ENCODE peak calls at places on chromosomes 13 and 19, in ten cellular contexts. One of them, this sample, is unnamed. For H3K27me3, the result is how much of the 10 kb centered on the place peaks cover.

GRCh38 chr19:28472111-28472510 is 740.8 kb downstream of the UQCRFS1 start:
- DNase-seq in SK-N-SH: no peak
- DNase-seq in neuronal stem cell: no peak
- DNase-seq in heart right ventricle: no peak
- DNase-seq in fibroblast of lung: no peak
- DNase-seq in GM23248: peak
- DNase-seq in sigmoid colon: peak
- DNase-seq in K562: no peak
- DNase-seq in psoas muscle: no peak
- DNase-seq in uterus: no peak
- DNase-seq in this sample: no peak

GRCh38 chr19:40523322-40524047 is 53.2 kb upstream of the SHKBP1 start:
- DNase-seq in SK-N-SH: peak
- DNase-seq in neuronal stem cell: peak
- DNase-seq in heart right ventricle: peak
- DNase-seq in fibroblast of lung: peak
- DNase-seq in GM23248: peak
- DNase-seq in sigmoid colon: no peak
- DNase-seq in K562: peak
- DNase-seq in psoas muscle: peak
- DNase-seq in uterus: peak
- DNase-seq in this sample: no peak

GRCh38 chr19:54616840-54617560 is 13.3 kb upstream of the LILRB1 start:
- DNase-seq in SK-N-SH: no peak
- DNase-seq in neuronal stem cell: no peak
- DNase-seq in heart right ventricle: no peak
- DNase-seq in fibroblast of lung: no peak
- DNase-seq in GM23248: no peak
- DNase-seq in sigmoid colon: no peak
- DNase-seq in K562: no peak
- DNase-seq in psoas muscle: no peak
- DNase-seq in uterus: no peak
- DNase-seq in this sample: no peak

GRCh38 chr13:49635599-49636433 is 7.5 kb downstream of the ARL11 start:
- DNase-seq in SK-N-SH: no peak
- DNase-seq in neuronal stem cell: no peak
- DNase-seq in heart right ventricle: peak
- DNase-seq in fibroblast of lung: peak
- DNase-seq in GM23248: no peak
- DNase-seq in sigmoid colon: no peak
- DNase-seq in K562: no peak
- DNase-seq in psoas muscle: no peak
- DNase-seq in uterus: no peak
- DNase-seq in this sample: no peak

GRCh38 chr13:33363328-33363727 is 77.8 kb upstream of the STARD13 start:
- DNase-seq in SK-N-SH: no peak
- DNase-seq in neuronal stem cell: no peak
- DNase-seq in heart right ventricle: no peak
- DNase-seq in fibroblast of lung: no peak
- DNase-seq in GM23248: no peak
- DNase-seq in sigmoid colon: no peak
- DNase-seq in K562: no peak
- DNase-seq in psoas muscle: no peak
- DNase-seq in uterus: no peak
- DNase-seq in this sample: no peak

GRCh38 chr19:22893855-22894270 is 61.8 kb downstream of the ZNF723 start:
- DNase-seq in SK-N-SH: peak
- DNase-seq in neuronal stem cell: no peak
- DNase-seq in heart right ventricle: no peak
- DNase-seq in fibroblast of lung: no peak
- DNase-seq in GM23248: no peak
- DNase-seq in sigmoid colon: no peak
- DNase-seq in K562: no peak
- DNase-seq in psoas muscle: no peak
- DNase-seq in uterus: no peak
- DNase-seq in this sample: no peak

GRCh38 chr13:45975337-45975736 is 77.2 kb downstream of the ZC3H13 start:
- DNase-seq in SK-N-SH: no peak
- DNase-seq in neuronal stem cell: no peak
- DNase-seq in heart right ventricle: no peak
- DNase-seq in fibroblast of lung: no peak
- DNase-seq in GM23248: no peak
- DNase-seq in sigmoid colon: no peak
- DNase-seq in K562: no peak
- DNase-seq in psoas muscle: no peak
- DNase-seq in uterus: no peak
- DNase-seq in this sample: no peak

GRCh38 chr19:57031156-57031555 is 88.6 kb upstream of the USP29 start:
- DNase-seq in SK-N-SH: no peak
- DNase-seq in neuronal stem cell: no peak
- DNase-seq in heart right ventricle: no peak
- DNase-seq in fibroblast of lung: no peak
- DNase-seq in GM23248: no peak
- DNase-seq in sigmoid colon: no peak
- DNase-seq in K562: no peak
- DNase-seq in psoas muscle: no peak
- DNase-seq in uterus: no peak
- DNase-seq in this sample: no peak

GRCh38 chr19:3108775-3109174 is 14.6 kb downstream of the GNA11 start:
- DNase-seq in SK-N-SH: peak
- DNase-seq in neuronal stem cell: peak
- DNase-seq in heart right ventricle: peak
- DNase-seq in fibroblast of lung: peak
- DNase-seq in GM23248: peak
- DNase-seq in sigmoid colon: no peak
- DNase-seq in K562: peak
- DNase-seq in psoas muscle: peak
- DNase-seq in uterus: peak
- DNase-seq in this sample: no peak

GRCh38 chr13:39148513-39148961 is 110.3 kb downstream of the NHLRC3 start:
- DNase-seq in SK-N-SH: no peak
- DNase-seq in neuronal stem cell: no peak
- DNase-seq in heart right ventricle: no peak
- DNase-seq in fibroblast of lung: peak
- DNase-seq in GM23248: peak
- DNase-seq in sigmoid colon: no peak
- DNase-seq in K562: no peak
- DNase-seq in psoas muscle: no peak
- DNase-seq in uterus: no peak
- DNase-seq in this sample: no peak

GRCh38 chr19:23822735-23823134 is 64.0 kb upstream of the ZNF681 start:
- DNase-seq in SK-N-SH: no peak
- DNase-seq in neuronal stem cell: no peak
- DNase-seq in heart right ventricle: no peak
- DNase-seq in fibroblast of lung: no peak
- DNase-seq in GM23248: no peak
- DNase-seq in sigmoid colon: no peak
- DNase-seq in K562: no peak
- DNase-seq in psoas muscle: no peak
- DNase-seq in uterus: no peak
- DNase-seq in this sample: no peak

GRCh38 chr13:20566424-20566916 is 487 bp upstream of the IFT88 start:
- DNase-seq in SK-N-SH: no peak
- DNase-seq in neuronal stem cell: no peak
- DNase-seq in heart right ventricle: no peak
- DNase-seq in fibroblast of lung: peak
- DNase-seq in GM23248: peak
- DNase-seq in sigmoid colon: peak
- DNase-seq in K562: no peak
- DNase-seq in psoas muscle: no peak
- DNase-seq in uterus: no peak
- DNase-seq in this sample: peak

GRCh38 chr13:113296842-113297369 is at the start of gene LAMP1:
- DNase-seq in SK-N-SH: peak
- DNase-seq in neuronal stem cell: peak
- DNase-seq in heart right ventricle: peak
- DNase-seq in fibroblast of lung: peak
- DNase-seq in GM23248: peak
- DNase-seq in sigmoid colon: peak
- DNase-seq in K562: peak
- DNase-seq in psoas muscle: peak
- DNase-seq in uterus: peak
- DNase-seq in this sample: peak

DNA sequence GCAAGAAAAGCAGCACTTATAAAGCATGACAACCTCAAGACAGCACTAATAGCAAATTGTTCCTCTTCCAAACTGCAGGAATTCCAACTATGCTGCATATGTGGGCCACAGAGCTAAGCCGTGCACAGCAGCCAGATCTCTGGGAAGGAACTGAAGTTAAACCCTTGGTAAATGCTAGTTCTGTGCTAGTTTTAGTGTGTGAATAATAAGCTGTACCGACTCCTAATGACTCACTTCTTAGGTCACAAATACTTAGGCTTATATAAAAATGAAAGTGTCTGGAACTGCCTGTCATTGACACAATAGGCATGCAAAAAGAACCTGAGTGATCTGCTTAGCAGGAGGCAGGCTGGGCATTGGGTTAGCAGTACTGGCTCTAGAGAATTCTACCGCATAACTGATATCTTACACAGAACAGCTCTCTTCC is 21.2 kb upstream of the GTF3A start:
- DNase-seq in SK-N-SH: no peak
- DNase-seq in neuronal stem cell: no peak
- DNase-seq in heart right ventricle: no peak
- DNase-seq in fibroblast of lung: peak
- DNase-seq in GM23248: peak
- DNase-seq in sigmoid colon: no peak
- DNase-seq in K562: no peak
- DNase-seq in psoas muscle: no peak
- DNase-seq in uterus: no peak
- DNase-seq in this sample: no peak
- H3K27me3 ChIP-seq in SK-N-SH: half or more
- H3K27me3 ChIP-seq in neuronal stem cell: under half
- H3K27me3 ChIP-seq in heart right ventricle: under half
- H3K27me3 ChIP-seq in fibroblast of lung: under half
- H3K27me3 ChIP-seq in GM23248: under half
- H3K27me3 ChIP-seq in sigmoid colon: under half
- H3K27me3 ChIP-seq in K562: under half
- H3K27me3 ChIP-seq in psoas muscle: under half
- H3K27me3 ChIP-seq in uterus: under half
- H3K27me3 ChIP-seq in this sample: under half

GRCh38 chr13:24323036-24323738 is 13.8 kb downstream of the C1QTNF9 start:
- DNase-seq in SK-N-SH: no peak
- DNase-seq in neuronal stem cell: no peak
- DNase-seq in heart right ventricle: no peak
- DNase-seq in fibroblast of lung: no peak
- DNase-seq in GM23248: no peak
- DNase-seq in sigmoid colon: no peak
- DNase-seq in K562: no peak
- DNase-seq in psoas muscle: no peak
- DNase-seq in uterus: no peak
- DNase-seq in this sample: no peak

GRCh38 chr13:24323739-24324075 is 14.3 kb downstream of the C1QTNF9 start:
- DNase-seq in SK-N-SH: no peak
- DNase-seq in neuronal stem cell: no peak
- DNase-seq in heart right ventricle: no peak
- DNase-seq in fibroblast of lung: no peak
- DNase-seq in GM23248: no peak
- DNase-seq in sigmoid colon: no peak
- DNase-seq in K562: no peak
- DNase-seq in psoas muscle: no peak
- DNase-seq in uterus: no peak
- DNase-seq in this sample: no peak

DNA sequence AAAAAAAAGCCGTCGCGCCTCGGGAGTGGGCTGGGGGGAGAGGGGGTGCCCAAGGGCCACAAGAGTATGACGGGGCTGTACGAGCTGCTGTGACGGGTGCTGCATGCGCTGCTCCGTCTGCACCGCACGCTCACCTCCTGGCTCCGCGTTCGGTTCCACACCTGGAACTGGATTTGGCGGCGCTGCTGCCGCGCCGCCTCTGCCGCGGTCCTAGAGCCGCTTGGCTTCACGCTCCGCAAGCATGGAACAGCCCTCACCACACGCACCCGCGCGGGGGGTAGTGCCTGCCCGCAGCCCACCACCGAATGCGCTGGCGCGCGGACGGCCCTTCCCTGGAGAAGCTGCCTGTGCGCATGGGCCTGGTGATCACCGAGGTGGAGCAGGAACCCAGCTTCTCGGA is 18.8 kb downstream of the C1QTNF9 start:
- DNase-seq in SK-N-SH: peak
- DNase-seq in neuronal stem cell: no peak
- DNase-seq in heart right ventricle: no peak
- DNase-seq in fibroblast of lung: no peak
- DNase-seq in GM23248: no peak
- DNase-seq in sigmoid colon: no peak
- DNase-seq in K562: no peak
- DNase-seq in psoas muscle: no peak
- DNase-seq in uterus: no peak
- DNase-seq in this sample: no peak
- H3K4me3 ChIP-seq in SK-N-SH: peak
- H3K4me3 ChIP-seq in neuronal stem cell: peak
- H3K4me3 ChIP-seq in heart right ventricle: peak
- H3K4me3 ChIP-seq in fibroblast of lung: no peak
- H3K4me3 ChIP-seq in GM23248: no peak
- H3K4me3 ChIP-seq in sigmoid colon: no peak
- H3K4me3 ChIP-seq in K562: no peak
- H3K4me3 ChIP-seq in psoas muscle: no peak
- H3K4me3 ChIP-seq in uterus: no peak
- H3K4me3 ChIP-seq in this sample: no peak

GRCh38 chr19:30490760-30491159 is 118.6 kb downstream of the ZNF536 start:
- DNase-seq in SK-N-SH: no peak
- DNase-seq in neuronal stem cell: no peak
- DNase-seq in heart right ventricle: no peak
- DNase-seq in fibroblast of lung: no peak
- DNase-seq in GM23248: no peak
- DNase-seq in sigmoid colon: no peak
- DNase-seq in K562: no peak
- DNase-seq in psoas muscle: no peak
- DNase-seq in uterus: no peak
- DNase-seq in this sample: no peak
- H3K27me3 ChIP-seq in SK-N-SH: under half
- H3K27me3 ChIP-seq in neuronal stem cell: under half
- H3K27me3 ChIP-seq in heart right ventricle: under half
- H3K27me3 ChIP-seq in fibroblast of lung: under half
- H3K27me3 ChIP-seq in GM23248: under half
- H3K27me3 ChIP-seq in sigmoid colon: under half
- H3K27me3 ChIP-seq in K562: under half
- H3K27me3 ChIP-seq in psoas muscle: under half
- H3K27me3 ChIP-seq in uterus: under half
- H3K27me3 ChIP-seq in this sample: under half

DNA sequence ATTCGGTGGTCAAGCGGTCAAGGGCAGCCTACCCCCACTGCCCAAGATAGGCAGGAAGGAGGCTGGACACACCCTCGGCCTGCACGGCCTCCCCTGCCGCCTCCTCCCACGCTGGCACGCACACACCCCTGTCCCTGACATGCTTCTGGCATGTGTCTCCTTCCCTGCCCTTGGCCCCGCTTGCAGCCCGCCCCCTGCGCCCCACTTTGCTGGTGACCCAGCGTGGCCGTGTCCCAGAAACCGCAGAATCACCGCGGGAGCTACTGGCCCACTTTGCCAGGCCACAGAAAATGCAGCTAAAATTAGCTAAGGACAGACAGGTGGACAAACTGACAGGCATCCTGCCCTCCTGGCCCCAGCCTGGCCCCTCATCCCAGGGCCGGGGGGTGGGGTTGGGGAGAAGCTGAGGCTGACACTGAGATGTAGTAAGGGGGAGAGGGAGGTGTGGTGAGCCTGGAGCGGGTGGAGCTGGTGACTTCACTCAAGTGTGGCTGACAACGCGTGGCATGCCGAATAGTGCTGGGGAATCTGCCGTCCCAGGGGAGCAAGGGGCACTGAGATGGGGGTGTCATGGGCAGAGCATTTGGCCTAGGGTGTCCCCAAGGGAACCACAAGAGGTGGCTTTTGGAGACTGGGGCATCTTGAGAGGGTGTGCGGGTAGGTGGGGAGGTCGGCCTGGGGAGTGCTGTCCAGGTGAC is 2.4 kb downstream of the SHANK1 start:
- DNase-seq in SK-N-SH: no peak
- DNase-seq in neuronal stem cell: no peak
- DNase-seq in heart right ventricle: no peak
- DNase-seq in fibroblast of lung: no peak
- DNase-seq in GM23248: no peak
- DNase-seq in sigmoid colon: no peak
- DNase-seq in K562: peak
- DNase-seq in psoas muscle: no peak
- DNase-seq in uterus: no peak
- DNase-seq in this sample: no peak
- H3K4me3 ChIP-seq in SK-N-SH: no peak
- H3K4me3 ChIP-seq in neuronal stem cell: peak
- H3K4me3 ChIP-seq in heart right ventricle: no peak
- H3K4me3 ChIP-seq in fibroblast of lung: no peak
- H3K4me3 ChIP-seq in GM23248: no peak
- H3K4me3 ChIP-seq in sigmoid colon: no peak
- H3K4me3 ChIP-seq in K562: no peak
- H3K4me3 ChIP-seq in psoas muscle: no peak
- H3K4me3 ChIP-seq in uterus: no peak
- H3K4me3 ChIP-seq in this sample: no peak

This sample was measured in gastrocnemius medialis.